ENCODE peak calls at places on chromosomes 4 and X, in four cellular contexts. B is A549, I is K562, R is H1. W is an unnamed sample.

GRCh38 chrX:128781506-128781905 is 729.3 kb upstream of the ACTRT1 start:
- DNase-seq in R (peak; percentile 49), B (peak; percentile 4), I (no peak), W (peak; percentile 34)

GRCh38 chr4:98921292-98921691 is 7.6 kb downstream of the EIF4E start:
- DNase-seq in I (no peak), R (no peak), B (no peak), W (no peak)

GRCh38 chrX:23773601-23774175 is 9.3 kb upstream of the SAT1 start:
- DNase-seq in I (no peak), B (no peak), R (no peak), W (no peak)

GRCh38 chrX:116170444-116170843 is at the start of gene AGTR2:
- DNase-seq in R (no peak), I (no peak), B (no peak), W (no peak)

GRCh38 chr4:20984011-20984836 is 284.0 kb downstream of the PACRGL start:
- DNase-seq in B (no peak), I (no peak), R (peak; percentile 72), W (no peak)

GRCh38 chr4:8333726-8334460 is 64.3 kb downstream of the HTRA3 start:
- DNase-seq in R (no peak), I (no peak), B (no peak), W (no peak)

GRCh38 chr4:37528161-37528560 is 158.0 kb downstream of the RELL1 start:
- DNase-seq in R (no peak), B (no peak), I (no peak), W (peak; percentile 16)

GRCh38 chr4:145293658-145294057 is 113.3 kb upstream of the OTUD4 start:
- DNase-seq in B (no peak), R (no peak), I (no peak), W (no peak)

GRCh38 chr4:159103406-159104131 is 690 bp downstream of the RAPGEF2 start:
- DNase-seq in B (peak; percentile 21), R (peak; percentile 72), I (peak; percentile 64), W (no peak)

GRCh38 chr4:28772796-28773195 is 1912.2 kb downstream of the STIM2 start:
- DNase-seq in I (no peak), B (no peak), R (no peak), W (no peak)

GRCh38 chrX:46681849-46682248 is 77.1 kb downstream of the SLC9A7 start:
- DNase-seq in R (no peak), B (no peak), I (no peak), W (no peak)

GRCh38 chr4:85905761-85906160 is 430.8 kb downstream of the ARHGAP24 start:
- DNase-seq in I (no peak), B (no peak), R (no peak), W (no peak)

GRCh38 chr4:85913925-85914694 is 439.2 kb downstream of the ARHGAP24 start:
- DNase-seq in B (no peak), R (no peak), I (no peak), W (no peak)

GRCh38 chr4:85910985-85911384 is 436.0 kb downstream of the ARHGAP24 start:
- DNase-seq in I (no peak), R (no peak), B (no peak), W (no peak)

DNA sequence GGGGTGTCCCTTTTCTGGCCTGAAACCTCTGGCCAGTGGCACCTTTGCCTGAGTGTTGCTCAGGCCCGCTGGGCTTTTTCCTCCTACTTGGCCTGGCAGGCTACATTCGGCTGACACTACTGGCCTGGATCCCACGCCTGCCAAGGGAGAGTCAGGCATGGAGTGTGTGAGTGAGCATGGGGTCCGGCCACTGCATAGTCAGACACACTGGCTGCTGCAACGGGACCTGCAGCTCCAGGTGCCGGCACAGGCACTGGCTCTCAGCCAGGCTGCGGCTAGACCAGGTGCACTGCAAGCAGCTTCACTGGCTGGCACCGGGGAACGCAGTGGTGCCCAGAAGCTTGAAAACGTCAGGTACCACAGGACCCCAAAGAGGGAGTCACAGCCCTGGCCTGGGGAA is 434.9 kb downstream of the ARHGAP24 start:
- DNase-seq in B (no peak), I (no peak), R (no peak), W (no peak)
- TF ChIP-seq JUN in B (no peak), I (no peak), R (no peak), W (no peak)

GRCh38 chr4:40912455-40913055 is 162.8 kb downstream of the NSUN7 start:
- DNase-seq in R (no peak), B (no peak), I (no peak), W (no peak)
- TF ChIP-seq RFX5 in R (no peak), B (no peak), I (no peak), W (no peak)

DNA sequence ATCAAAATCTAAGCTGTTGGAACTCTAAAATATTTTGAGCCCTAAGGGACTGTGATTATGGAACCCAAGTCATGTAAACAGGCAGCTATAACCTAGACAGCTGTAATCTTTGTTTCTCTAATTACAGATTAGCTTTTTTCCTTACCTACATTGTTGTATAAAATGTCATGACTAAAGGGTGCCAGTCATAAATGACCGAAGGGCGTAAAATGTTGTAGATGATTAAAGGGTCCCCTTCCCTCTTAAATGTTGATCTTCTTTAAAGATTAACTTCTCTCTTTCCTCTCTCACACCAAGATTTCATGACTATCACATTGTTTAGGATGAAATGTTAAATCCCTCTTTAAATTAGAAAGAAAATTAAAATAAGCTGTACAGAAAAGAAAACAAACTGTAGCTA is 659.4 kb upstream of the NR3C2 start:
- DNase-seq in R (no peak), B (no peak), I (no peak), W (no peak)
- TF ChIP-seq CHD2 in R (no peak), B (no peak), I (no peak), W (no peak)

GRCh38 chrX:134658421-134658896 is at the start of gene PLAC1:
- DNase-seq in B (no peak), R (no peak), I (no peak), W (no peak)
- TF ChIP-seq JUN in B (no peak), R (no peak), I (no peak), W (no peak)

GRCh38 chr4:138269175-138269574 is 27.0 kb upstream of the SLC7A11 start:
- DNase-seq in R (no peak), B (no peak), I (no peak), W (no peak)
- TF ChIP-seq RFX5 in R (no peak), B (no peak), I (no peak), W (no peak)

GRCh38 chr4:85937507-85937906 is 422.3 kb downstream of the MAPK10 start:
- DNase-seq in B (no peak), I (no peak), R (no peak), W (no peak)

GRCh38 chr4:85928775-85929585 is 430.9 kb downstream of the MAPK10 start:
- DNase-seq in R (no peak), B (no peak), I (no peak), W (peak; percentile 54)

GRCh38 chr4:85933306-85933640 is 426.6 kb downstream of the MAPK10 start:
- DNase-seq in R (no peak), I (no peak), B (no peak), W (no peak)

GRCh38 chr4:85929926-85930325 is 429.9 kb downstream of the MAPK10 start:
- DNase-seq in I (no peak), R (peak; percentile 64), B (no peak), W (peak; percentile 7)

GRCh38 chr4:85932371-85933305 is 427.2 kb downstream of the MAPK10 start:
- DNase-seq in B (no peak), I (no peak), R (no peak), W (no peak)
- TF ChIP-seq CHD2 in B (no peak), I (no peak), R (no peak), W (no peak)

DNA sequence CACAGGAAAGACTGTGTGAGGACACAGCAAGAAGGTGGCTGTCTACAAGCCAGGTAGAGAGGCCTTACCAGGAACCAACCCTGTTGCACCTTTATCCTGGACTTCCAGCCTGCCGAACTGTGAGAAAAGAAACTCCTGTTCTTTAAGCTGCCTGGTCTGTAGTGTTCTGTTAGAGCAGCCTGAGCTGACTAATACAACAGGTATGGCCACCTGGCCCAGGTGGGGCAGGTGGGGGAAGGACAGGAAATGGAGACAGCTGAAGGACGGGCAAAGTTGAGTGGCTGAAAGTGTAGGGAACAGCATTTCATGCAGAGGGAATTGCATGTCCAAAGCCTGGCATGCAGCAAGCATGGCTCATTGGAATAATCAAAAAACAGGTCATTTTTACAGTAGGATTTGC is 35.1 kb downstream of the CYTL1 start:
- DNase-seq in I (no peak), B (no peak), R (no peak), W (no peak)
- TF ChIP-seq JUN in I (no peak), B (no peak), R (no peak), W (no peak)

GRCh38 chr4:3240936-3241522 is 7.9 kb upstream of the MSANTD1 start:
- DNase-seq in I (no peak), B (no peak), R (no peak), W (no peak)
- TF ChIP-seq RFX5 in I (no peak), B (no peak), R (no peak), W (no peak)

W was measured in HepG2.